ENCODE peak calls at places on chromosomes 11 and 22, in six cellular contexts. One of them, this sample, is unnamed.

GRCh38 chr11:130737041-130737830 is 179.0 kb downstream of the SNX19 start:
- DNase-seq in DND-41: peak; percentile 11
- DNase-seq in left ventricle myocardium inferior: no peak
- DNase-seq in right lobe of liver: no peak
- DNase-seq in foreskin fibroblast: no peak
- DNase-seq in gastrocnemius medialis: no peak
- DNase-seq in this sample: no peak

GRCh38 chr11:91947215-91947614 is 277.4 kb upstream of the FAT3 start:
- DNase-seq in left ventricle myocardium inferior: no peak
- DNase-seq in DND-41: no peak
- DNase-seq in gastrocnemius medialis: no peak
- DNase-seq in foreskin fibroblast: peak; percentile 3
- DNase-seq in right lobe of liver: no peak
- DNase-seq in this sample: no peak

GRCh38 chr22:33539902-33540751 is 380.1 kb downstream of the LARGE1 start:
- DNase-seq in left ventricle myocardium inferior: peak; percentile 58
- DNase-seq in gastrocnemius medialis: peak; percentile 20
- DNase-seq in foreskin fibroblast: no peak
- DNase-seq in DND-41: no peak
- DNase-seq in right lobe of liver: peak; percentile 80
- DNase-seq in this sample: no peak

GRCh38 chr22:47457021-47457420 is 694.6 kb downstream of the TBC1D22A start:
- DNase-seq in right lobe of liver: no peak
- DNase-seq in left ventricle myocardium inferior: no peak
- DNase-seq in DND-41: no peak
- DNase-seq in foreskin fibroblast: no peak
- DNase-seq in gastrocnemius medialis: no peak
- DNase-seq in this sample: no peak

GRCh38 chr11:121965330-121965729 is 150.7 kb downstream of the BLID start:
- DNase-seq in foreskin fibroblast: no peak
- DNase-seq in left ventricle myocardium inferior: peak; percentile 15
- DNase-seq in DND-41: no peak
- DNase-seq in right lobe of liver: no peak
- DNase-seq in gastrocnemius medialis: no peak
- DNase-seq in this sample: no peak

GRCh38 chr11:3049430-3050243 is 7.6 kb downstream of the CARS1 start:
- DNase-seq in DND-41: peak; percentile 30
- DNase-seq in foreskin fibroblast: peak; percentile 97
- DNase-seq in left ventricle myocardium inferior: peak; percentile 55
- DNase-seq in gastrocnemius medialis: peak; percentile 91
- DNase-seq in right lobe of liver: no peak
- DNase-seq in this sample: peak; percentile 78

GRCh38 chr11:112525844-112526590 is 265.4 kb upstream of the PLET1 start:
- DNase-seq in gastrocnemius medialis: no peak
- DNase-seq in foreskin fibroblast: no peak
- DNase-seq in DND-41: peak; percentile 74
- DNase-seq in left ventricle myocardium inferior: no peak
- DNase-seq in right lobe of liver: no peak
- DNase-seq in this sample: peak; percentile 9

GRCh38 chr22:50525991-50526848 is 822 bp upstream of the SCO2 start:
- DNase-seq in right lobe of liver: peak; percentile 90
- DNase-seq in foreskin fibroblast: peak; percentile 61
- DNase-seq in gastrocnemius medialis: no peak
- DNase-seq in DND-41: peak; percentile 92
- DNase-seq in left ventricle myocardium inferior: peak; percentile 85
- DNase-seq in this sample: peak; percentile 90

GRCh38 chr11:59097113-59097708 is 9.8 kb upstream of the FAM111B start:
- DNase-seq in left ventricle myocardium inferior: peak; percentile 41
- DNase-seq in foreskin fibroblast: peak; percentile 40
- DNase-seq in gastrocnemius medialis: no peak
- DNase-seq in DND-41: peak; percentile 71
- DNase-seq in right lobe of liver: no peak
- DNase-seq in this sample: peak; percentile 82

GRCh38 chr11:130413383-130414106 is 14.9 kb downstream of the ADAMTS8 start:
- DNase-seq in DND-41: no peak
- DNase-seq in left ventricle myocardium inferior: no peak
- DNase-seq in gastrocnemius medialis: no peak
- DNase-seq in foreskin fibroblast: peak; percentile 82
- DNase-seq in right lobe of liver: no peak
- DNase-seq in this sample: no peak

GRCh38 chr11:99548264-99548663 is 527.5 kb downstream of the CNTN5 start:
- DNase-seq in gastrocnemius medialis: no peak
- DNase-seq in foreskin fibroblast: no peak
- DNase-seq in DND-41: no peak
- DNase-seq in left ventricle myocardium inferior: no peak
- DNase-seq in right lobe of liver: no peak
- DNase-seq in this sample: no peak

GRCh38 chr11:103016031-103016430 is 60.5 kb upstream of the MMP13 start:
- DNase-seq in left ventricle myocardium inferior: no peak
- DNase-seq in right lobe of liver: no peak
- DNase-seq in DND-41: no peak
- DNase-seq in foreskin fibroblast: no peak
- DNase-seq in gastrocnemius medialis: no peak
- DNase-seq in this sample: no peak

GRCh38 chr11:64535811-64536210 is 55.2 kb upstream of the SLC22A12 start:
- DNase-seq in left ventricle myocardium inferior: no peak
- DNase-seq in right lobe of liver: no peak
- DNase-seq in DND-41: no peak
- DNase-seq in foreskin fibroblast: no peak
- DNase-seq in gastrocnemius medialis: no peak
- DNase-seq in this sample: no peak

GRCh38 chr11:26017322-26017860 is 314.5 kb upstream of the ANO3 start:
- DNase-seq in DND-41: no peak
- DNase-seq in left ventricle myocardium inferior: no peak
- DNase-seq in right lobe of liver: no peak
- DNase-seq in foreskin fibroblast: no peak
- DNase-seq in gastrocnemius medialis: no peak
- DNase-seq in this sample: no peak

GRCh38 chr11:28139848-28140415 is 31.7 kb downstream of the METTL15 start:
- DNase-seq in left ventricle myocardium inferior: no peak
- DNase-seq in foreskin fibroblast: no peak
- DNase-seq in right lobe of liver: no peak
- DNase-seq in gastrocnemius medialis: no peak
- DNase-seq in DND-41: no peak
- DNase-seq in this sample: no peak

GRCh38 chr11:8699903-8700302 is 17.3 kb downstream of the RPL27A start:
- DNase-seq in gastrocnemius medialis: no peak
- DNase-seq in foreskin fibroblast: peak; percentile 57
- DNase-seq in right lobe of liver: no peak
- DNase-seq in DND-41: no peak
- DNase-seq in left ventricle myocardium inferior: no peak
- DNase-seq in this sample: no peak

GRCh38 chr11:35042906-35043305 is 96.1 kb upstream of the CD44 start:
- DNase-seq in DND-41: no peak
- DNase-seq in foreskin fibroblast: no peak
- DNase-seq in right lobe of liver: no peak
- DNase-seq in gastrocnemius medialis: no peak
- DNase-seq in left ventricle myocardium inferior: no peak
- DNase-seq in this sample: no peak

GRCh38 chr11:124760806-124761205 is 1.3 kb downstream of the ESAM start:
- DNase-seq in left ventricle myocardium inferior: no peak
- DNase-seq in gastrocnemius medialis: no peak
- DNase-seq in right lobe of liver: no peak
- DNase-seq in DND-41: no peak
- DNase-seq in foreskin fibroblast: no peak
- DNase-seq in this sample: no peak

GRCh38 chr11:14541180-14541579 is 21.0 kb upstream of the PSMA1 start:
- DNase-seq in gastrocnemius medialis: no peak
- DNase-seq in DND-41: no peak
- DNase-seq in right lobe of liver: peak; percentile 76
- DNase-seq in foreskin fibroblast: no peak
- DNase-seq in left ventricle myocardium inferior: no peak
- DNase-seq in this sample: no peak

GRCh38 chr11:403021-403760 is 9.2 kb downstream of the PKP3 start:
- DNase-seq in foreskin fibroblast: no peak
- DNase-seq in right lobe of liver: peak; percentile 57
- DNase-seq in left ventricle myocardium inferior: no peak
- DNase-seq in DND-41: no peak
- DNase-seq in gastrocnemius medialis: no peak
- DNase-seq in this sample: no peak

DNA sequence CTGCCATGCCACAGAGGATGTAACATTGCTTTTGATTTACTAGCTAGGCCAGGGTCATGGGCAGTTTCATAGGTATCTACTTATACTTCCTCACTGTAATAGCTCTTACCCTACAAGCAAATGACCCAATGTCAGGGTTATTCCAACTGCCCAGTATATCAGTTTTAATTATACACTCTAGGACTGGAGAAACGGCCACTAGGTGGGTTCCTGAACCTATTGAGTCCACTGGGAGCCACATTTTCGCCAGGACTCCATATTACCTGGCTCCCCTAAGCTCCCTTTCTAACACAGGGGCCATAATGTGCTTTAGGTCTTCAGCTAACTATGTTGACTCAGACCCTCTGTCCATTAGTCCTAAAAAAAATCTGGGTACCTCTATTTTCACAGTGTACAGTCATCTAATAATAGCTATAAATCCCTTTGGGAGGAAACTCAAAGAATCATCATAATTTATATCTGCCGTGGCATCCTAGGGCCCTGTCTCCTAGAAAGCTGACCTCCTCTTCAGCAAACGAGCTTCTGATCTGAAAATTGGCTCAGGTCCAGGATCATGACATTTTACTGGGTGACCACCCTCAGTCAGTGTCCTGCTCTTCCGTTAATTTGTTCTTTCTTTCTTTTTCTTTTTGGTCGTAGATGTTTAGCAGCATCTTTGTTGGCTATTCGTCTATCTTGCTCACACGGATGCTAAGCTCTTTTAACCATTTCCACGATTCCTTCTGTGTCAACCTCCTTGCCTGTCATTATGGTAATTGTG is 244.3 kb downstream of the FAM76B start:
- DNase-seq in left ventricle myocardium inferior: no peak
- DNase-seq in gastrocnemius medialis: no peak
- DNase-seq in DND-41: no peak
- DNase-seq in right lobe of liver: no peak
- DNase-seq in foreskin fibroblast: no peak
- DNase-seq in this sample: no peak
- TF ChIP-seq CTCF in left ventricle myocardium inferior: no peak
- TF ChIP-seq CTCF in gastrocnemius medialis: no peak
- TF ChIP-seq CTCF in DND-41: no peak
- TF ChIP-seq CTCF in right lobe of liver: peak; percentile 13
- TF ChIP-seq CTCF in foreskin fibroblast: no peak
- TF ChIP-seq CTCF in this sample: no peak

GRCh38 chr11:27040302-27041115 is at the start of gene BBOX1:
- DNase-seq in right lobe of liver: no peak
- DNase-seq in left ventricle myocardium inferior: no peak
- DNase-seq in gastrocnemius medialis: no peak
- DNase-seq in DND-41: no peak
- DNase-seq in foreskin fibroblast: no peak
- DNase-seq in this sample: no peak
- TF ChIP-seq CTCF in right lobe of liver: no peak
- TF ChIP-seq CTCF in left ventricle myocardium inferior: no peak
- TF ChIP-seq CTCF in gastrocnemius medialis: no peak
- TF ChIP-seq CTCF in DND-41: no peak
- TF ChIP-seq CTCF in foreskin fibroblast: no peak
- TF ChIP-seq CTCF in this sample: no peak

GRCh38 chr11:31240340-31240904 is 129.1 kb downstream of the DCDC1 start:
- DNase-seq in left ventricle myocardium inferior: no peak
- DNase-seq in DND-41: peak; percentile 29
- DNase-seq in right lobe of liver: no peak
- DNase-seq in gastrocnemius medialis: no peak
- DNase-seq in foreskin fibroblast: no peak
- DNase-seq in this sample: peak; percentile 23

GRCh38 chr11:31237819-31238771 is 131.4 kb downstream of the DCDC1 start:
- DNase-seq in left ventricle myocardium inferior: no peak
- DNase-seq in DND-41: no peak
- DNase-seq in right lobe of liver: no peak
- DNase-seq in gastrocnemius medialis: no peak
- DNase-seq in foreskin fibroblast: no peak
- DNase-seq in this sample: no peak

GRCh38 chr11:31233425-31233824 is 136.1 kb downstream of the DCDC1 start:
- DNase-seq in gastrocnemius medialis: no peak
- DNase-seq in left ventricle myocardium inferior: no peak
- DNase-seq in right lobe of liver: no peak
- DNase-seq in foreskin fibroblast: no peak
- DNase-seq in DND-41: no peak
- DNase-seq in this sample: no peak

GRCh38 chr11:31236052-31236652 is 133.4 kb downstream of the DCDC1 start:
- DNase-seq in left ventricle myocardium inferior: no peak
- DNase-seq in gastrocnemius medialis: no peak
- DNase-seq in right lobe of liver: no peak
- DNase-seq in DND-41: no peak
- DNase-seq in foreskin fibroblast: no peak
- DNase-seq in this sample: no peak
- TF ChIP-seq CTCF in left ventricle myocardium inferior: peak; percentile 51
- TF ChIP-seq CTCF in gastrocnemius medialis: no peak
- TF ChIP-seq CTCF in right lobe of liver: no peak
- TF ChIP-seq CTCF in DND-41: peak; percentile 57
- TF ChIP-seq CTCF in foreskin fibroblast: peak; percentile 17
- TF ChIP-seq CTCF in this sample: peak; percentile 39

DNA sequence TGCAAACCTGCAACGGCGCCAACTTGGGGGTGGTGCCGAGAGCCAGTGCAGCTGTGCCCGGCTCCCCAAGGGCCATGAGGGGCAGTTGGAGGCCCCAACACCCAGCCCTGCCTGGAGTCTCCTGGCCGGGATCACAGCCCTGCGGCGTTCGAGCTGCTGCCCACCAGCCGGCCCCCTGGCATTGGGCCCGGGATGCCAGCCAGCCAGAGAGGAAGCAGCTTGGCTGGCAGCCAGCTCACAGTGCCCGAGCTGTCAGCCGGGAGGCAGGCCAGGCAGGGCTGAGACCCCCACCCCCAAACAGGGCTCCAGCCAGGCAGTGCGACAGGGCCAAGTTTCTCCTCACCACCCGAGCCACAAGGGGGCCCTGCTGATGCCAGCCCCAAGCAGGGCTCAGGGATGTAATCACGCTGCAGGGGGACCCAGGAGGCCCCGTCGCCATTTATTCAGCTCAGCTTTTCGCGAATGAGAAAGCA is 26.0 kb upstream of the TCF20 start:
- DNase-seq in right lobe of liver: no peak
- DNase-seq in DND-41: no peak
- DNase-seq in gastrocnemius medialis: no peak
- DNase-seq in left ventricle myocardium inferior: peak; percentile 51
- DNase-seq in foreskin fibroblast: no peak
- DNase-seq in this sample: peak; percentile 34
- TF ChIP-seq CTCF in right lobe of liver: no peak
- TF ChIP-seq CTCF in DND-41: peak; percentile 32
- TF ChIP-seq CTCF in gastrocnemius medialis: no peak
- TF ChIP-seq CTCF in left ventricle myocardium inferior: no peak
- TF ChIP-seq CTCF in foreskin fibroblast: no peak
- TF ChIP-seq CTCF in this sample: no peak

GRCh38 chr11:108871152-108871551 is 206.3 kb downstream of the DDX10 start:
- DNase-seq in right lobe of liver: no peak
- DNase-seq in DND-41: peak; percentile 13
- DNase-seq in gastrocnemius medialis: no peak
- DNase-seq in foreskin fibroblast: peak; percentile 57
- DNase-seq in left ventricle myocardium inferior: peak; percentile 15
- DNase-seq in this sample: peak; percentile 65
- TF ChIP-seq CTCF in right lobe of liver: peak; percentile 27
- TF ChIP-seq CTCF in DND-41: peak; percentile 50
- TF ChIP-seq CTCF in gastrocnemius medialis: no peak
- TF ChIP-seq CTCF in foreskin fibroblast: peak; percentile 71
- TF ChIP-seq CTCF in left ventricle myocardium inferior: peak; percentile 63
- TF ChIP-seq CTCF in this sample: peak; percentile 40

GRCh38 chr11:11448626-11449025 is 95.6 kb upstream of the CSNK2A3 start:
- DNase-seq in foreskin fibroblast: no peak
- DNase-seq in gastrocnemius medialis: no peak
- DNase-seq in left ventricle myocardium inferior: no peak
- DNase-seq in DND-41: no peak
- DNase-seq in right lobe of liver: no peak
- DNase-seq in this sample: no peak
- TF ChIP-seq CTCF in foreskin fibroblast: no peak
- TF ChIP-seq CTCF in gastrocnemius medialis: no peak
- TF ChIP-seq CTCF in left ventricle myocardium inferior: no peak
- TF ChIP-seq CTCF in DND-41: no peak
- TF ChIP-seq CTCF in right lobe of liver: no peak
- TF ChIP-seq CTCF in this sample: no peak

GRCh38 chr11:36374726-36375125 is 78.6 kb downstream of the PRR5L start:
- DNase-seq in left ventricle myocardium inferior: no peak
- DNase-seq in gastrocnemius medialis: no peak
- DNase-seq in foreskin fibroblast: no peak
- DNase-seq in DND-41: no peak
- DNase-seq in right lobe of liver: no peak
- DNase-seq in this sample: no peak
- TF ChIP-seq CTCF in left ventricle myocardium inferior: no peak
- TF ChIP-seq CTCF in gastrocnemius medialis: no peak
- TF ChIP-seq CTCF in foreskin fibroblast: no peak
- TF ChIP-seq CTCF in DND-41: no peak
- TF ChIP-seq CTCF in right lobe of liver: no peak
- TF ChIP-seq CTCF in this sample: no peak

This sample was measured in activated CD8-positive, alpha-beta T cell treated with anti-CD3 and anti-CD28 coated beads for 36 hours.